ENCODE peak calls at places on chromosomes 11 and 22, in nine cellular contexts. O, E, K, A, G, M, U, P and V are unnamed samples.

GRCh38 chr22:42716649-42717127 is 4.0 kb downstream of the A4GALT start:
- DNase-seq in K (no peak), A (no peak), O (no peak), M (no peak), G (no peak), U (no peak), P (no peak), E (no peak), V (no peak)

GRCh38 chr22:32579533-32580220 is 105.1 kb downstream of the FBXO7 start:
- DNase-seq in P (no peak), O (no peak), G (peak), U (no peak), M (no peak), E (no peak), K (no peak), A (no peak), V (no peak)

GRCh38 chr11:77191823-77192495 is 63.9 kb downstream of the MYO7A start:
- DNase-seq in O (peak), K (peak), U (peak), E (peak), A (peak), M (peak), P (peak), G (peak), V (no peak)

GRCh38 chr11:115141221-115141620 is 363.0 kb downstream of the CADM1 start:
- DNase-seq in U (no peak), A (no peak), P (no peak), G (no peak), E (no peak), O (no peak), K (no peak), M (no peak), V (no peak)

GRCh38 chr11:3222003-3222855 is 3.6 kb upstream of the MRGPRG start:
- DNase-seq in A (peak), O (no peak), P (no peak), E (no peak), G (no peak), U (no peak), K (no peak), M (peak), V (no peak)

GRCh38 chr11:17598700-17599459 is 51.8 kb downstream of the OTOG start:
- DNase-seq in M (peak), G (peak), P (peak), O (peak), K (peak), E (peak), A (peak), U (peak), V (peak)

GRCh38 chr11:122733301-122733686 is 77.8 kb downstream of the UBASH3B start:
- DNase-seq in K (no peak), O (no peak), M (no peak), E (no peak), A (no peak), P (no peak), G (no peak), U (no peak), V (peak)

GRCh38 chr11:76071090-76071489 is 135.2 kb downstream of the WNT11 start:
- DNase-seq in M (no peak), U (no peak), O (no peak), A (no peak), E (no peak), K (no peak), G (no peak), P (no peak), V (no peak)

GRCh38 chr11:31872074-31872440 is 60.9 kb upstream of the PAX6 start:
- DNase-seq in P (no peak), A (no peak), U (no peak), M (no peak), O (no peak), E (no peak), K (no peak), G (no peak), V (no peak)

GRCh38 chr11:77244277-77245014 is 57.0 kb downstream of the GDPD4 start:
- DNase-seq in A (no peak), U (no peak), G (peak), M (no peak), O (no peak), K (no peak), E (no peak), P (no peak), V (peak)

GRCh38 chr11:120404495-120404894 is 68.3 kb downstream of the ARHGEF12 start:
- DNase-seq in K (no peak), M (no peak), O (no peak), P (no peak), E (no peak), U (no peak), G (no peak), A (no peak), V (peak)

GRCh38 chr22:22988150-22988549 is 82.2 kb upstream of the GNAZ start:
- DNase-seq in G (no peak), K (no peak), M (no peak), O (no peak), A (no peak), P (no peak), U (no peak), E (no peak), V (no peak)

DNA sequence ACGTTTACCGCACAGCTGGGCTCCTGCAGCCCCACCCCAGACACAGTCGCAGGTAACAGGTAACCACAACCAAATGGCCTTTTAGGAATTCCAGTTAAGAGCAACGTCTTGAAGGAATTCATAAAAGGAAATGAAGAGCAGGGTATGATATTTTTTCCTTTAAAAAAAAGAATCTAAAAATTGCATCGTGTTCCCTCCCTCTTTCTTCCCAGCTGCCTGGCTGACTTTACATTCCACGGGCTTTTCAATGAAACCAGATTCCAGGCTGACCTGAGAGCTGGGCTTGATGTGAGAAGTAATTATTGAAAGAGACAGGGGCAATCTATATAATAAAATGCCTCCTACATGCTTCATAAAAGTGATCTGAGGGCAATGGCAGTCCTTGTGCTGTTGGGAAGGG is 57.3 kb upstream of the EIF3D start:
- DNase-seq in M (no peak), G (no peak), P (no peak), O (no peak), U (no peak), K (no peak), A (no peak), E (no peak), V (no peak)
- TF ChIP-seq MAX in M (no peak), G (no peak), P (no peak), O (no peak), U (no peak), K (no peak), A (no peak), E (no peak), V (no peak)

DNA sequence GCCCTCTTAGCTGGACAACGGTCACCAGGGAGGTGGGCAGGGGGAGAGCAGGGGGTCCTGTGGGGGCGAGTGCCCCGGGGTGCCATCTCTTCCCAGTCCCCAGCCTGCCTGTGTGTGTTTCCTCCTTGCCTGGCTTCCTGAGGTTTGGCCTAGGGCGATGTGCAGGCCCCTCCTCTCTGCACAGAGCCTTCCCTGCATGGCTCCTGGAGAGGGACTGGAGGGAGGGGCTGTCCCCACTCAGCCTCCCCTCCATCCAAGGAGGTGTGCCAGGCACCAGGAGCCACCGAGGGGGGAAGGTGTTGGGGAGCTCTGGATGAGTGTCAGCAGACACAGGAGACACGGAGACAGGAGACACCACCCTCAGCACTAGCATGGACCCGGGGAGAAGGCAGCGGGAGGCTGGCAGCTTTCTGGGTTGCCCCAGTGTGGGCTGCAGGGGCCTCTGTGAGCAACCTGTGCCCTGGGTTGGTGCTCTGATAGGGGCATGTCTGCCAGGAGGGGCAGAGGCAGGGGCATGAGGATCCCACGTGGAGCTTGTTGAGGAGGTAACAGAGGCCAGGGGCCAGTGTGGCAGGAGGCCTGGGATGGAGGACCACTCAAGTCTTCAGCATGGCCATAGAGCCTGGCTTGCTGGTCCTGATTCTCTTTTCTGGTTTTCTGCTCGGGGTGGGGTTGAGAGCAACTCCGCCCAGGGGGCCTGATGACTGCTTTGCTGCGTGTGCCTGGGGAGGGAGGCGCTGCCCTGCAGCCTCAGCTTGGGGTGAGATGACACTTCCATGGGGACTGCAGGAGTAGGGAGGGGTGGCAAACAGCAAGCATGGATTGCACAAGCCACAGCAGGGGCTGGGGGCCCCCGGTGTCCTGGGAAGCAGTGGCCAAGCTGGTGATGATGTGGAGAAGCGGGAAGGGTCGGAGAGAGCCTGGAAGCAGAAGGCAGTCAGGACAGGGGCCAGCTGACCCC is 78.8 kb downstream of the ST3GAL4 start:
- DNase-seq in E (no peak), O (no peak), U (no peak), A (no peak), M (peak), K (peak), G (no peak), P (no peak), V (no peak)
- TF ChIP-seq MAX in E (no peak), O (no peak), U (no peak), A (no peak), M (no peak), K (peak), G (no peak), P (no peak), V (no peak)

DNA sequence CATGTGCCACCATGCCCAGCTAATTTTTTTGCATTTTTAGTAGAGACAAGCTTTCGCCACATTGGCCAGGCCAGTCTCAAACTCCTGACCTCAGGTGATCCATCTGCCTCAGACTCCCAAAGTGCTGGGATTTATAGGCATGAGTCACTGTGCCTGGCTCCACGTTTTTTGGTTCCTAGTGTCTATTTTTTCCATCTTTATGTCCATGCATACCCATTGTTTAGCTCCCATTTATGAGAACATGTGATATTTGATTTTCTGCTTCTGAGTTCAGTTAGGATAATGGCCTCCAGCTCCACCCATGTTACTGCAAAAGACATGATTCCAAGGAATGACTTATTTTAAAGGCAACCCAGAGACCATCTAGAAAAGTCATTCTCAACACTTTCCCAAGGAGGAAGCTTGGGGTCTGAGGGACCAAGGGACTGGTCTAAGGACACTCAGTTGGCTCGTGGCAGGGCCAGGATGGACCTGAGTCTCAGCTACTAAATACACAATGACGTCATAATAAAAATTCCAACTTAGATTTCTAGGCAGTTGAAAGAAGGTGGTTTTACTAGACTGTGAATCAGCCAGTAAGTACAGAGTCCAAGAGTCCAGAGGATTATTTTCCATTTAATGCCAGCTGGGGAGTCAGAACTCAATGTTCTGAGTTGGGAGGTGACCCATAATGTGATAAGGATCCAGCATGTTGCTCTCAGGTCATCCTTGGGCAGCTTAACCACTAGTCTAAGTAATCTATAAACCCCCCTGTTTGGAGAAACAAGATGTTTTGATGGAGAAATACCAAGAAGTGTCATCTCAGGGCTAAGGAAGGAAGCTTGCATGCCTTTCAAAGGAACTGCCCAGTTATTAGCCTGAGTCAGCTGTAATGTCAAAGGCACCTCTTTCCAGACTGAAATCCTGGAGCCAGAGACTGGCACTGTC is 39.4 kb downstream of the ABTB2 start:
- DNase-seq in M (no peak), G (peak), P (no peak), A (no peak), U (no peak), O (peak), E (no peak), K (no peak), V (no peak)
- TF ChIP-seq MAX in M (no peak), G (no peak), P (no peak), A (no peak), U (no peak), O (peak), E (no peak), K (no peak), V (no peak)

DNA sequence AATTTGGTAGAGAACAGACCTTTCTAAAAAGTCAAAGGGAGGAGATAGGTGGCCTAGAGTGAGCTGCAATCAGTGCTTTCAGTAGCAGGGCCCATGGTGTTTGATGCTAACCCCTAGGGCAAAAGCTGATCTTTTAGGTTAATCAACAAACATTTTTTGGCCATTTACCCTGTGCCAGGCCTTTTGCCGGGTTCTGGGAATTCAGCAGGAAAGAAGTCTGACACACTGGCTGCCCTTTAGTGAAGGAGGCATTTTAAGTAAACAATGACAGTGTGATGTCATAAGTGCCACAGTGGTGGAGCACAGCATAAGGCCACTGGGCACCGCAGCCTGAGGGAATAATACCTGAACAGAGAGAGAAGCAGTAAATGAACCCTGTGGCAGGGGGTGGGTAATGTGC is 29.0 kb downstream of the C22orf31 start:
- DNase-seq in A (no peak), G (no peak), O (no peak), E (no peak), M (no peak), U (no peak), P (no peak), K (no peak), V (peak)
- TF ChIP-seq MAX in A (no peak), G (no peak), O (no peak), E (no peak), M (no peak), U (no peak), P (no peak), K (no peak), V (no peak)

GRCh38 chr11:69983897-69984438 is 94.1 kb upstream of the ANO1 start:
- DNase-seq in M (no peak), O (no peak), A (no peak), U (no peak), E (no peak), K (no peak), G (no peak), P (no peak), V (no peak)
- TF ChIP-seq MAX in M (no peak), O (no peak), A (no peak), U (no peak), E (no peak), K (no peak), G (no peak), P (no peak), V (no peak)

DNA sequence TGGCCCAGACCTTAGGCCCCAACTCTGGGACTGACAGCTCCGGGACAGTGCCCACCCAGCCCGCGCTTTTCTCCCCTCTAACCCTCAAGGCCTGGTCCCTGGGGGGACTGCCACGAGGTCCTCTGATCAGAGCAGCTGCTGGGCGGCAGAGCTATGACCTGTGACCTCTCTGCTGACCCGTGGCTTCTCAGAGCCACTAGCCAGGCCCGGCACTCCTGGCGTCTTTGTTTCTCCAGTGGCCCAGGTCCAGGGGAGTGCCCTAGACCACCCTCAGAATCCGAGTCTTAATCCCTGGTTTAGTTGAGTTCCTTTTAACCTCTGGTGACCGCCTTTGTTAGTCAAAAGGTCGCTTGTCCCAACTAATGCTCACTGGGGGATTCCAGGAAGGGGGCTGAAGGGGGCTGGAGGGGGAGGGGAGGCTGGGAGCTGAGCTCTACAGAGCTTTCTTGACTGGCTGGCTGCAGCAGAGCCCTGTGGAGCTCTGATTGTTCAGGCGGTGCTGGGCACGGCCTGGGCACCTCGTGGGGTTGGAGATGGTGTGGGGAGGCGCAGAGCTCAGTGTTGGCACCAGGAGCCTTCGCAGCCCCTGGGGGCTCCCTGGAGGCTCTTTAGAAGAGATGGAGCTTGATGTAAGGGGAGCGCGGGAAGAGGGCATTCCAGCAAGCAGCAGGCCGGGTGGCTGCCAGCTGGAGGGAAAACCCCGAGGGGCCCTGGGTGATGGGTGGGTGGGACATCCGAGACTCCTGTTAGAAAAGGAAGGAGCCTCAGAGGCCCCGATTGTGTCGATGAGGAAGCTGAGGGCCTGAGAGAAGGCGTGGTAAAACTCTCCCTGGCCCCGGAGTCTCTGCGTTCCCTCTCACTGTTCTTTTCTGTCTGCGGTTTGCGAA is 1.4 kb downstream of the FBLN1 start:
- DNase-seq in O (no peak), P (no peak), E (peak), A (peak), K (peak), G (no peak), U (no peak), M (peak), V (no peak)
- TF ChIP-seq MAX in O (no peak), P (no peak), E (no peak), A (no peak), K (no peak), G (peak), U (no peak), M (no peak), V (no peak)

GRCh38 chr11:128806496-128807261 is 60.4 kb downstream of the KCNJ1 start:
- DNase-seq in M (no peak), U (no peak), G (no peak), K (no peak), P (no peak), O (no peak), E (no peak), A (no peak), V (no peak)

GRCh38 chr11:128802358-128802981 is 64.6 kb downstream of the KCNJ1 start:
- DNase-seq in G (no peak), O (peak), K (no peak), U (no peak), E (no peak), A (peak), P (peak), M (peak), V (peak)

GRCh38 chr11:128807909-128808308 is 59.2 kb downstream of the KCNJ1 start:
- DNase-seq in U (no peak), O (no peak), P (no peak), E (no peak), M (no peak), A (no peak), K (no peak), G (no peak), V (no peak)

GRCh38 chr11:128803440-128803839 is 63.7 kb downstream of the KCNJ1 start:
- DNase-seq in K (no peak), O (no peak), U (no peak), E (no peak), G (no peak), M (no peak), A (no peak), P (no peak), V (no peak)

DNA sequence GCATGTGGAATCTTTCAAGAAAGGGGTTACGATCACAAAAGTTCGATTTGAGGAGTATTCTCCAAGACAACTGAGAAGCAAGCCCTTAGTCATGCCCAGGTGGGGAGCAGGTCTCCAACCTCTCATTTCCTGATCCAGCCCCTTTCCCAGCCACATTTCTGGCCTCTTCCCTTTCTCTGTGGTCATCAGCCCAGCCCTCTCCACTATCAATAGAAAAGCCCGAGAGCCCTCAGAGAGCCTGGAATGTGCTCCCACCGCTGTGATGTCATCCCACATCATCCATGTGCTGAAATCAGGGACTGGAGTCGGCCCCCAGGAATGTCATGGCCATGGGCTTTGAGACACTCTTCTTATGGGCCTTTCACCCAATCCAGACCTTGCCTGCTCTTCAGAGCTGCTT is 62.6 kb downstream of the KCNJ1 start:
- DNase-seq in K (no peak), M (no peak), E (no peak), U (no peak), G (no peak), P (no peak), A (no peak), O (no peak), V (no peak)
- TF ChIP-seq MAX in K (no peak), M (no peak), E (no peak), U (no peak), G (no peak), P (no peak), A (no peak), O (no peak), V (no peak)